ENCODE peak calls at places on chromosomes 7 and 10, in seven cellular contexts. One of them, this sample, is unnamed.

GRCh38 chr10:48444861-48445841 is 138.7 kb downstream of the MAPK8 start:
- DNase-seq in stimulated activated CD8-positive, alpha-beta memory T cell treated with anti-CD3 and anti-CD28 coated beads, Interleukin-4, amount 100 ng/mL, for 24 hours: no peak
- DNase-seq in WTC11: no peak
- DNase-seq in activated CD8-positive, alpha-beta memory T cell treated with anti-CD3 and anti-CD28 coated beads, Interleukin-2, amount 50 U/mL, for 4 hours: no peak
- DNase-seq in CMK: no peak
- DNase-seq in T-helper 2 cell: no peak
- DNase-seq in RPMI7951: peak
- DNase-seq in this sample: peak

GRCh38 chr10:31098091-31098490 is 66.4 kb upstream of the ZNF438 start:
- DNase-seq in stimulated activated CD8-positive, alpha-beta memory T cell treated with anti-CD3 and anti-CD28 coated beads, Interleukin-4, amount 100 ng/mL, for 24 hours: no peak
- DNase-seq in WTC11: no peak
- DNase-seq in activated CD8-positive, alpha-beta memory T cell treated with anti-CD3 and anti-CD28 coated beads, Interleukin-2, amount 50 U/mL, for 4 hours: no peak
- DNase-seq in CMK: no peak
- DNase-seq in T-helper 2 cell: no peak
- DNase-seq in RPMI7951: no peak
- DNase-seq in this sample: peak

GRCh38 chr10:25388188-25388861 is 213.5 kb downstream of the GPR158 start:
- DNase-seq in stimulated activated CD8-positive, alpha-beta memory T cell treated with anti-CD3 and anti-CD28 coated beads, Interleukin-4, amount 100 ng/mL, for 24 hours: no peak
- DNase-seq in WTC11: no peak
- DNase-seq in activated CD8-positive, alpha-beta memory T cell treated with anti-CD3 and anti-CD28 coated beads, Interleukin-2, amount 50 U/mL, for 4 hours: no peak
- DNase-seq in CMK: no peak
- DNase-seq in T-helper 2 cell: no peak
- DNase-seq in RPMI7951: no peak
- DNase-seq in this sample: no peak

GRCh38 chr10:75208177-75208576 is 2.4 kb upstream of the VDAC2 start:
- DNase-seq in stimulated activated CD8-positive, alpha-beta memory T cell treated with anti-CD3 and anti-CD28 coated beads, Interleukin-4, amount 100 ng/mL, for 24 hours: no peak
- DNase-seq in WTC11: no peak
- DNase-seq in activated CD8-positive, alpha-beta memory T cell treated with anti-CD3 and anti-CD28 coated beads, Interleukin-2, amount 50 U/mL, for 4 hours: no peak
- DNase-seq in CMK: no peak
- DNase-seq in T-helper 2 cell: no peak
- DNase-seq in RPMI7951: no peak
- DNase-seq in this sample: no peak

GRCh38 chr10:69241575-69241974 is 21.4 kb downstream of the HKDC1 start:
- DNase-seq in stimulated activated CD8-positive, alpha-beta memory T cell treated with anti-CD3 and anti-CD28 coated beads, Interleukin-4, amount 100 ng/mL, for 24 hours: no peak
- DNase-seq in WTC11: no peak
- DNase-seq in activated CD8-positive, alpha-beta memory T cell treated with anti-CD3 and anti-CD28 coated beads, Interleukin-2, amount 50 U/mL, for 4 hours: no peak
- DNase-seq in CMK: no peak
- DNase-seq in T-helper 2 cell: no peak
- DNase-seq in RPMI7951: peak
- DNase-seq in this sample: no peak

GRCh38 chr7:43735802-43736603 is 6.7 kb upstream of the COA1 start:
- DNase-seq in stimulated activated CD8-positive, alpha-beta memory T cell treated with anti-CD3 and anti-CD28 coated beads, Interleukin-4, amount 100 ng/mL, for 24 hours: no peak
- DNase-seq in WTC11: no peak
- DNase-seq in activated CD8-positive, alpha-beta memory T cell treated with anti-CD3 and anti-CD28 coated beads, Interleukin-2, amount 50 U/mL, for 4 hours: no peak
- DNase-seq in CMK: peak
- DNase-seq in T-helper 2 cell: no peak
- DNase-seq in RPMI7951: peak
- DNase-seq in this sample: no peak

GRCh38 chr7:2336626-2337025 is 18.0 kb upstream of the EIF3B start:
- DNase-seq in stimulated activated CD8-positive, alpha-beta memory T cell treated with anti-CD3 and anti-CD28 coated beads, Interleukin-4, amount 100 ng/mL, for 24 hours: no peak
- DNase-seq in WTC11: no peak
- DNase-seq in activated CD8-positive, alpha-beta memory T cell treated with anti-CD3 and anti-CD28 coated beads, Interleukin-2, amount 50 U/mL, for 4 hours: no peak
- DNase-seq in CMK: no peak
- DNase-seq in T-helper 2 cell: no peak
- DNase-seq in RPMI7951: no peak
- DNase-seq in this sample: no peak

GRCh38 chr10:3426190-3426845 is 253.7 kb upstream of the PITRM1 start:
- DNase-seq in stimulated activated CD8-positive, alpha-beta memory T cell treated with anti-CD3 and anti-CD28 coated beads, Interleukin-4, amount 100 ng/mL, for 24 hours: no peak
- DNase-seq in WTC11: no peak
- DNase-seq in activated CD8-positive, alpha-beta memory T cell treated with anti-CD3 and anti-CD28 coated beads, Interleukin-2, amount 50 U/mL, for 4 hours: no peak
- DNase-seq in CMK: no peak
- DNase-seq in T-helper 2 cell: no peak
- DNase-seq in RPMI7951: peak
- DNase-seq in this sample: no peak

GRCh38 chr10:21399392-21400015 is 126.0 kb downstream of the SKIDA1 start:
- DNase-seq in stimulated activated CD8-positive, alpha-beta memory T cell treated with anti-CD3 and anti-CD28 coated beads, Interleukin-4, amount 100 ng/mL, for 24 hours: no peak
- DNase-seq in WTC11: no peak
- DNase-seq in activated CD8-positive, alpha-beta memory T cell treated with anti-CD3 and anti-CD28 coated beads, Interleukin-2, amount 50 U/mL, for 4 hours: no peak
- DNase-seq in CMK: no peak
- DNase-seq in T-helper 2 cell: no peak
- DNase-seq in RPMI7951: peak
- DNase-seq in this sample: no peak

GRCh38 chr10:90213346-90213745 is 512.0 kb downstream of the KIF20B start:
- DNase-seq in stimulated activated CD8-positive, alpha-beta memory T cell treated with anti-CD3 and anti-CD28 coated beads, Interleukin-4, amount 100 ng/mL, for 24 hours: no peak
- DNase-seq in WTC11: no peak
- DNase-seq in activated CD8-positive, alpha-beta memory T cell treated with anti-CD3 and anti-CD28 coated beads, Interleukin-2, amount 50 U/mL, for 4 hours: no peak
- DNase-seq in CMK: no peak
- DNase-seq in T-helper 2 cell: no peak
- DNase-seq in RPMI7951: no peak
- DNase-seq in this sample: no peak

GRCh38 chr10:91220194-91220953 is at the start of gene PCGF5:
- DNase-seq in stimulated activated CD8-positive, alpha-beta memory T cell treated with anti-CD3 and anti-CD28 coated beads, Interleukin-4, amount 100 ng/mL, for 24 hours: peak
- DNase-seq in WTC11: peak
- DNase-seq in activated CD8-positive, alpha-beta memory T cell treated with anti-CD3 and anti-CD28 coated beads, Interleukin-2, amount 50 U/mL, for 4 hours: peak
- DNase-seq in CMK: peak
- DNase-seq in T-helper 2 cell: peak
- DNase-seq in RPMI7951: peak
- DNase-seq in this sample: peak

GRCh38 chr7:20998309-20998708 is 211.6 kb upstream of the SP8 start:
- DNase-seq in stimulated activated CD8-positive, alpha-beta memory T cell treated with anti-CD3 and anti-CD28 coated beads, Interleukin-4, amount 100 ng/mL, for 24 hours: no peak
- DNase-seq in WTC11: no peak
- DNase-seq in activated CD8-positive, alpha-beta memory T cell treated with anti-CD3 and anti-CD28 coated beads, Interleukin-2, amount 50 U/mL, for 4 hours: no peak
- DNase-seq in CMK: no peak
- DNase-seq in T-helper 2 cell: no peak
- DNase-seq in RPMI7951: no peak
- DNase-seq in this sample: no peak

GRCh38 chr10:43849551-43849950 is 200.9 kb upstream of the ZNF32 start:
- DNase-seq in stimulated activated CD8-positive, alpha-beta memory T cell treated with anti-CD3 and anti-CD28 coated beads, Interleukin-4, amount 100 ng/mL, for 24 hours: no peak
- DNase-seq in WTC11: no peak
- DNase-seq in activated CD8-positive, alpha-beta memory T cell treated with anti-CD3 and anti-CD28 coated beads, Interleukin-2, amount 50 U/mL, for 4 hours: no peak
- DNase-seq in CMK: no peak
- DNase-seq in T-helper 2 cell: no peak
- DNase-seq in RPMI7951: no peak
- DNase-seq in this sample: no peak

GRCh38 chr7:7944619-7945282 is 23.8 kb upstream of the GLCCI1 start:
- DNase-seq in stimulated activated CD8-positive, alpha-beta memory T cell treated with anti-CD3 and anti-CD28 coated beads, Interleukin-4, amount 100 ng/mL, for 24 hours: peak
- DNase-seq in WTC11: no peak
- DNase-seq in activated CD8-positive, alpha-beta memory T cell treated with anti-CD3 and anti-CD28 coated beads, Interleukin-2, amount 50 U/mL, for 4 hours: peak
- DNase-seq in CMK: no peak
- DNase-seq in T-helper 2 cell: peak
- DNase-seq in RPMI7951: no peak
- DNase-seq in this sample: peak

GRCh38 chr10:21278491-21279216 is 246.8 kb downstream of the SKIDA1 start:
- DNase-seq in stimulated activated CD8-positive, alpha-beta memory T cell treated with anti-CD3 and anti-CD28 coated beads, Interleukin-4, amount 100 ng/mL, for 24 hours: peak
- DNase-seq in WTC11: peak
- DNase-seq in activated CD8-positive, alpha-beta memory T cell treated with anti-CD3 and anti-CD28 coated beads, Interleukin-2, amount 50 U/mL, for 4 hours: peak
- DNase-seq in CMK: peak
- DNase-seq in T-helper 2 cell: peak
- DNase-seq in RPMI7951: peak
- DNase-seq in this sample: peak